ENCODE peak calls at places on chromosomes 4 and X, in five cellular contexts. B is sigmoid colon, S is RWPE1, T is left lung, Z is OCI-LY7. N is an unnamed sample.

GRCh38 chrX:41828821-41829220 is 94.5 kb downstream of the CASK start:
- DNase-seq in B (no peak), Z (no peak), S (no peak), T (no peak), N (no peak)

GRCh38 chr4:85682391-85682790 is 207.4 kb downstream of the ARHGAP24 start:
- DNase-seq in Z (no peak), T (no peak), S (no peak), B (no peak), N (no peak)

GRCh38 chr4:130183096-130183495 is 1087.1 kb downstream of the C4orf33 start:
- DNase-seq in Z (no peak), B (no peak), T (no peak), S (no peak), N (no peak)

GRCh38 chrX:108736509-108737479 is at the start of gene IRS4:
- DNase-seq in B (no peak), T (peak), S (no peak), Z (no peak), N (no peak)

GRCh38 chr4:164874791-164875190 is 2.2 kb upstream of the APELA start:
- DNase-seq in Z (no peak), B (no peak), T (no peak), S (peak), N (no peak)

GRCh38 chrX:24242649-24243556 is 71.0 kb downstream of the SUPT20HL2 start:
- DNase-seq in Z (peak), S (no peak), T (no peak), B (peak), N (no peak)

GRCh38 chr4:176102414-176102813 is 36.8 kb downstream of the WDR17 start:
- DNase-seq in Z (no peak), T (no peak), B (no peak), S (no peak), N (no peak)

GRCh38 chrX:106415276-106415895 is 196.4 kb upstream of the RADX start:
- DNase-seq in B (no peak), T (no peak), Z (peak), S (peak), N (no peak)

GRCh38 chr4:118767109-118767508 is 68.8 kb downstream of the SEC24D start:
- DNase-seq in B (no peak), Z (no peak), S (no peak), T (no peak), N (no peak)

DNA sequence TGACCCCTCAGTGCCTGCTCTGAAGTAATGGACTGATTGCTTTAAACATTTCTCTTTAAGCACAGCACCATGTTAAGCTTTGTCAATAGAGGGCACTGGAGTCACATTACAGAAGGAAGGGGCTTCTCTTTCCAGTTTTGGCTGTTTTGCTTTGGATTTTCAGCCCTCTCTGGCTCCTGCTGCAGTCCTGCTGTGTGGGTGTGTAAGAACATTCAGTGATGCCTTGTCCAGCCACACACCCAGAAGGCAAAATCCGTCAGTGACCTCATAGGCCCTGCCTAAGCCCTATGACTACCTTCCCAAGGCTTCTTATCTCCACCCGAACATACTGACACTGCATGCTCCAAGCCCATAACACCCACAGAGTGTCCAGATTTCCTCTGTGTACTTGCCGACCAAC is 215.3 kb upstream of the CTSO start:
- DNase-seq in Z (peak), B (peak), S (peak), T (no peak), N (no peak)
- H3K27ac ChIP-seq in Z (no peak), B (peak), S (no peak), T (no peak), N (no peak)

DNA sequence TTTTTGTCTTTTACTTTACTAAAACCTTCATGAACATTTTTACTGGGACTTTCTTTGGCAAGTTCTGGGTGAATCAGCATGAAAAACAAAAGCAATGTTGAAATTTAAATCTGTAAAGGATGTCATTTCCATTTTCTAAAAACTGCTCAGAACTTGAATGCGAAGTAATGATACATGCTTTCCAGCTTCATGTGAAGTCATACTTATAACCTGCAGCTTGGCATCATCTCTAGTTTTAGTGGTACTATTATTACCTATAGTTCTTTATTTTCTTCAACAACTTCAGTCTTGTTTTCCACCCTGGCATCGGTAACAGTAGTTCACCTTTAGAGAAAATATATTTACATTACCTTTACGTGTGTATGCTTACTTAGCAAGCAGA is 421.4 kb upstream of the DIPK2B start:
- DNase-seq in S (no peak), B (no peak), T (no peak), Z (no peak), N (no peak)
- H3K27ac ChIP-seq in S (no peak), B (no peak), T (no peak), Z (no peak), N (no peak)

GRCh38 chr4:87949961-87950360 is 25.6 kb upstream of the SPP1 start:
- DNase-seq in Z (no peak), B (no peak), T (no peak), S (peak), N (no peak)
- H3K27ac ChIP-seq in Z (no peak), B (no peak), T (no peak), S (no peak), N (no peak)

DNA sequence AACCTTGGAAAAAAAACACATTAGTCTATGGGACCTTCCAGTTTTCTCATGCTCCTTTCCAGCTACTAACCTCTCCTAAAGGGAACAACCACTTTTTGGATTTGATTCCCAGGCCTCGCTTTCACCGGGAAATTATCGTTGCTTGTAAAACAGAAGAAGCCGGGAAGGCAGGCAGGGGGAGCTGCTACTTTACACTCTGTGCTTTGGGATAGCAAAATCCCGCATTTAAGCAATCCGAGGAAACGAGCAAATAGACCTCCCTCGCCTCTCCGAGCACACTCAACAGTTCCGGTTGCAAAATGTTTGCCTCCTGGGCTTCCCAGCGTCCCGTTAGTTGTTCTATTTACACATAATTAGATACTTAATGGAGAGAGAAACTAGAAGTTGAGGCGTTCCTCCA is 1.2 kb downstream of the CD38 start:
- DNase-seq in T (no peak), B (peak), S (no peak), Z (no peak), N (no peak)
- H3K27ac ChIP-seq in T (peak), B (no peak), S (no peak), Z (peak), N (peak)